ENCODE peak calls at places on chromosomes 13 and 19, in five cellular contexts. J is CD8-positive, alpha-beta memory T cell; X is NCI-H1105; O is activated CD8-positive, alpha-beta memory T cell treated with anti-CD3 and anti-CD28 coated beads for 24 hours; P is kidney epithelial cell. A is an unnamed sample.

GRCh38 chr19:47421844-47422395 is 2.6 kb upstream of the MEIS3 start:
- DNase-seq in J (no peak), X (peak), O (no peak), P (no peak), A (no peak)

GRCh38 chr13:20964904-20965303 is 62.4 kb upstream of the XPO4 start:
- DNase-seq in J (no peak), X (no peak), O (no peak), P (peak), A (no peak)

GRCh38 chr13:114061746-114062145 is 70.7 kb downstream of the RASA3 start:
- DNase-seq in J (no peak), X (no peak), O (no peak), P (no peak), A (no peak)

GRCh38 chr13:50366488-50367174 is 351.4 kb downstream of the KCNRG start:
- DNase-seq in J (no peak), X (peak), O (no peak), P (no peak), A (no peak)

GRCh38 chr13:100274942-100275506 is 186.1 kb downstream of the PCCA start:
- DNase-seq in J (no peak), X (no peak), O (no peak), P (peak), A (peak)

GRCh38 chr19:49442793-49443365 is 1.6 kb upstream of the SLC17A7 start:
- DNase-seq in J (peak), X (peak), O (peak), P (peak), A (peak)

GRCh38 chr13:28434934-28435333 is 60.0 kb downstream of the FLT1 start:
- DNase-seq in J (no peak), X (no peak), O (no peak), P (no peak), A (no peak)

GRCh38 chr19:38455031-38455430 is 21.5 kb downstream of the RYR1 start:
- DNase-seq in J (no peak), X (no peak), O (no peak), P (no peak), A (no peak)

GRCh38 chr13:49357694-49358093 is 86.2 kb downstream of the CAB39L start:
- DNase-seq in J (no peak), X (no peak), O (no peak), P (no peak), A (no peak)

GRCh38 chr13:76693086-76693485 is 193.1 kb downstream of the KCTD12 start:
- DNase-seq in J (no peak), X (no peak), O (no peak), P (no peak), A (no peak)

GRCh38 chr13:98509271-98510155 is 67.4 kb downstream of the STK24 start:
- DNase-seq in J (no peak), X (no peak), O (peak), P (peak), A (peak)

GRCh38 chr13:40682449-40683240 is 16.2 kb upstream of the FOXO1 start:
- DNase-seq in J (no peak), X (peak), O (peak), P (no peak), A (no peak)

GRCh38 chr13:100547805-100548204 is 40.8 kb downstream of the GGACT start:
- DNase-seq in J (no peak), X (no peak), O (no peak), P (no peak), A (no peak)

GRCh38 chr13:95201814-95202521 is 99.3 kb downstream of the ABCC4 start:
- DNase-seq in J (no peak), X (no peak), O (no peak), P (no peak), A (no peak)

GRCh38 chr13:23320926-23321533 is 112.5 kb downstream of the SACS start:
- DNase-seq in J (no peak), X (no peak), O (no peak), P (no peak), A (no peak)

GRCh38 chr19:47687906-47688305 is 25.3 kb upstream of the EHD2 start:
- DNase-seq in J (no peak), X (no peak), O (no peak), P (no peak), A (no peak)

GRCh38 chr19:6501740-6502648 is at the start of gene TUBB4A:
- DNase-seq in J (no peak), X (no peak), O (peak), P (no peak), A (no peak)

GRCh38 chr13:61908906-61909305 is 493.3 kb upstream of the PCDH20 start:
- DNase-seq in J (no peak), X (no peak), O (no peak), P (no peak), A (no peak)

GRCh38 chr19:5394907-5395505 is 54.4 kb upstream of the PTPRS start:
- DNase-seq in J (no peak), X (no peak), O (no peak), P (no peak), A (no peak)

GRCh38 chr19:50325310-50326100 is 3.7 kb downstream of the KCNC3 start:
- DNase-seq in J (peak), X (peak), O (peak), P (no peak), A (no peak)

GRCh38 chr19:41541990-41542584 is 33.9 kb upstream of the CEACAM21 start:
- DNase-seq in J (peak), X (peak), O (peak), P (no peak), A (no peak)

GRCh38 chr19:43739836-43740235 is 14.9 kb downstream of the SMG9 start:
- DNase-seq in J (no peak), X (no peak), O (no peak), P (no peak), A (no peak)

GRCh38 chr13:48939728-48940127 is 36.0 kb upstream of the FNDC3A start:
- DNase-seq in J (no peak), X (no peak), O (no peak), P (no peak), A (no peak)

GRCh38 chr19:48400018-48400742 is 6.7 kb downstream of the GRIN2D start:
- DNase-seq in J (no peak), X (no peak), O (peak), P (no peak), A (no peak)

GRCh38 chr13:91133941-91134772 is 213.3 kb upstream of the MIR17HG start:
- DNase-seq in J (no peak), X (no peak), O (no peak), P (no peak), A (peak)

GRCh38 chr13:106567421-106568224 is at the start of gene ARGLU1:
- DNase-seq in J (peak), X (peak), O (peak), P (peak), A (peak)

GRCh38 chr13:26022538-26023292 is 29.1 kb downstream of the SHISA2 start:
- DNase-seq in J (no peak), X (no peak), O (no peak), P (peak), A (no peak)

GRCh38 chr19:44988896-44989563 is 12.2 kb upstream of the RELB start:
- DNase-seq in J (peak), X (peak), O (peak), P (no peak), A (no peak)

GRCh38 chr19:18006895-18007604 is 920 bp upstream of the ARRDC2 start:
- DNase-seq in J (peak), X (peak), O (peak), P (no peak), A (no peak)

GRCh38 chr13:34914416-34914815 is 27.7 kb upstream of the NBEA start:
- DNase-seq in J (no peak), X (no peak), O (no peak), P (no peak), A (no peak)

GRCh38 chr13:47463726-47464125 is 537.3 kb downstream of the SUCLA2 start:
- DNase-seq in J (no peak), X (no peak), O (no peak), P (no peak), A (peak)

A was measured in retinal pigment epithelial cell.